ENCODE peak calls at places on chromosomes 7 and 10, in four cellular contexts. D is A673, V is HepG2, O is suprapubic skin. E is an unnamed sample.

GRCh38 chr10:116408716-116409115 is 18.9 kb upstream of the PNLIPRP3 start:
- DNase-seq in D (no peak), V (no peak), O (no peak), E (no peak)

GRCh38 chr7:69564454-69565417 is 33.5 kb upstream of the AUTS2 start:
- DNase-seq in D (peak; percentile 81), V (peak; percentile 2), O (no peak), E (no peak)

GRCh38 chr7:112103246-112103645 is 103.0 kb downstream of the DOCK4 start:
- DNase-seq in D (no peak), V (no peak), O (no peak), E (no peak)

GRCh38 chr7:50142421-50143113 is 49.5 kb upstream of the ZPBP start:
- DNase-seq in D (peak; percentile 57), V (peak; percentile 12), O (no peak), E (peak; percentile 45)

GRCh38 chr10:69614130-69614529 is 15.9 kb upstream of the FAM241B start:
- DNase-seq in D (no peak), V (no peak), O (no peak), E (no peak)

GRCh38 chr10:33010132-33011037 is 52.4 kb upstream of the ITGB1 start:
- DNase-seq in D (peak; percentile 60), V (peak; percentile 34), O (no peak), E (no peak)

GRCh38 chr10:129881641-129882040 is 82.4 kb downstream of the EBF3 start:
- DNase-seq in D (no peak), V (no peak), O (no peak), E (no peak)

GRCh38 chr7:128783143-128783799 is 7.7 kb upstream of the OPN1SW start:
- DNase-seq in D (peak; percentile 66), V (peak; percentile 61), O (no peak), E (no peak)

GRCh38 chr10:86387221-86387794 is 20.7 kb upstream of the GRID1 start:
- DNase-seq in D (no peak), V (no peak), O (no peak), E (no peak)

GRCh38 chr10:102540023-102540422 is 36.3 kb downstream of the SUFU start:
- DNase-seq in D (peak; percentile 30), V (peak; percentile 30), O (no peak), E (no peak)

GRCh38 chr10:100184426-100185219 is 1.2 kb downstream of the ERLIN1 start:
- DNase-seq in D (peak; percentile 50), V (peak; percentile 35), O (no peak), E (no peak)

GRCh38 chr10:52568309-52568708 is 204.3 kb downstream of the MBL2 start:
- DNase-seq in D (no peak), V (no peak), O (no peak), E (no peak)

GRCh38 chr10:48603421-48604038 is 1.3 kb downstream of the ARHGAP22 start:
- DNase-seq in D (no peak), V (no peak), O (no peak), E (no peak)

GRCh38 chr7:44636926-44637325 is 30.5 kb downstream of the OGDH start:
- DNase-seq in D (no peak), V (no peak), O (peak; percentile 55), E (no peak)

GRCh38 chr10:13351340-13351915 is 3.3 kb upstream of the SEPHS1 start:
- DNase-seq in D (no peak), V (no peak), O (no peak), E (peak; percentile 13)

GRCh38 chr10:112649492-112650152 is 202.6 kb downstream of the VTI1A start:
- DNase-seq in D (no peak), V (no peak), O (no peak), E (no peak)

GRCh38 chr7:87370660-87371180 is 25.3 kb downstream of the CROT start:
- DNase-seq in D (peak; percentile 1), V (peak; percentile 8), O (no peak), E (no peak)

GRCh38 chr10:75395171-75395954 is 6.2 kb downstream of the ZNF503 start:
- DNase-seq in D (peak; percentile 51), V (no peak), O (no peak), E (no peak)

GRCh38 chr7:22801907-22802306 is 20.7 kb downstream of the TOMM7 start:
- DNase-seq in D (peak; percentile 13), V (peak; percentile 32), O (no peak), E (no peak)

GRCh38 chr7:10300557-10300956 is 673.1 kb upstream of the PHF14 start:
- DNase-seq in D (no peak), V (no peak), O (no peak), E (no peak)

GRCh38 chr7:150450491-150450992 is at the start of gene GIMAP8:
- DNase-seq in D (no peak), V (no peak), O (no peak), E (peak; percentile 77)

GRCh38 chr7:151449990-151450389 is 10.0 kb upstream of the CRYGN start:
- DNase-seq in D (no peak), V (no peak), O (peak; percentile 59), E (no peak)

GRCh38 chr10:77812741-77813140 is 113.8 kb downstream of the DLG5 start:
- DNase-seq in D (no peak), V (no peak), O (no peak), E (no peak)

GRCh38 chr10:97572214-97572989 is at the start of gene ANKRD2:
- DNase-seq in D (peak; percentile 77), V (peak; percentile 66), O (no peak), E (peak; percentile 20)

GRCh38 chr10:49652416-49653385 is 26.8 kb upstream of the C10orf53 start:
- DNase-seq in D (no peak), V (no peak), O (peak; percentile 58), E (no peak)

GRCh38 chr10:79223346-79224048 is 123.8 kb upstream of the PPIF start:
- DNase-seq in D (no peak), V (no peak), O (no peak), E (no peak)
- H3K27ac ChIP-seq in D (no peak overlapping the region), V (no peak overlapping the region), O (peak overlapping the region; percentile 71), E (no peak overlapping the region)

GRCh38 chr7:48088559-48089414 is at the start of gene UPP1:
- DNase-seq in D (peak; percentile 87), V (peak; percentile 97), O (peak; percentile 97), E (peak; percentile 92)
- H3K4me1 ChIP-seq in D (no peaks in the 10 kb centered on the region), V (peaks cover 53% of the 10 kb centered on the region), O (peaks cover 42% of the 10 kb centered on the region), E (peaks cover 74% of the 10 kb centered on the region)

GRCh38 chr10:132162590-132163277 is 24.0 kb upstream of the DPYSL4 start:
- DNase-seq in D (no peak), V (no peak), O (no peak), E (no peak)
- H3K27ac ChIP-seq in D (peak overlapping the region; percentile 42), V (no peak overlapping the region), O (no peak overlapping the region), E (no peak overlapping the region)

DNA sequence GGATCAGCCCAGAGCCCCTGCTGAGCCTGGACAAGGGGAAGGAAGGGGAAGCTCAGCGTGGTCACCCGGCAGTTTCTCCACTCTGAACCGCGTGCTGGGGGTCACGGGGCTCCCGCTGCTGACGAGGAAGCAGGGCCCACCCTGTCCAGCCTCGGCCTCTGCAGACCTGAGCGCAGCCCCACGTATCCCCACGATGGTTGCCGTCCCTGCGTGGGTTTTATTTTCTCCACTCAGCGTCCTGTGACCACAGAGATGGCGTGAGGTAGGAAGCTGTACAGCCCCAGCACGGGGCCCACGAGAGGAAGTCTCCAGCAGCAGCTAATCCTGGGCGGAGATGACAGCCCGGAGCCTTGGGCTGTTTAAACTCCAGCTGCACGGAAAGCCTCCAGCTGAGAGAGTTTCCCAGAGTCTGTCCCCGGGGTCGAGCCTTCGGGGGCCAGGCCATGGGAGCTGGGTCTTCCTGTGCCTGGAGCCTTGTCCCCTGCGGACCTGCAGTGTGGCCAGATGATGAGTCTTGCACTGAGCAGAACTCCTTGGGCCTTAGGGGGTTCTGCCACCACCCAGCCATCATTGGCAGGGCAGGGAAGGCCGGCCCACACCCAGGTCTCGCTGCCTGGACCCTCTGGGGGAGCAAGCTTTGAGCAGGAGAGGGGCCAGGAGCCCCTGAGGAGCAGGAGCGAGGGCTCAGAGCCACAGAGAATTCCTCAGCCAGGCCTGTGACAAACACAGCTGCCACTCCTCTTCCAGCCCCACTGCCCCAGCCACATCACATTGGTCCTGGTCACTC is 72.8 kb upstream of the FAM20C start:
- DNase-seq in D (peak; percentile 59), V (no peak), O (no peak), E (no peak)
- H3K4me1 ChIP-seq in D (peaks cover 17% of the 10 kb centered on the region), V (peaks cover 10% of the 10 kb centered on the region), O (peaks cover 10% of the 10 kb centered on the region), E (no peaks in the 10 kb centered on the region)

GRCh38 chr7:24574365-24574764 is 1.1 kb downstream of the PALS2 start:
- DNase-seq in D (peak; percentile 21), V (no peak), O (no peak), E (no peak)

GRCh38 chr7:24573008-24573553 is at the start of gene PALS2:
- DNase-seq in D (peak; percentile 83), V (peak; percentile 29), O (peak; percentile 76), E (peak; percentile 76)

GRCh38 chr7:24572421-24573007 is 738 bp upstream of the PALS2 start:
- DNase-seq in D (no peak), V (peak; percentile 13), O (no peak), E (no peak)

GRCh38 chr7:24572014-24572413 is 1.2 kb upstream of the PALS2 start:
- DNase-seq in D (no peak), V (no peak), O (no peak), E (no peak)

DNA sequence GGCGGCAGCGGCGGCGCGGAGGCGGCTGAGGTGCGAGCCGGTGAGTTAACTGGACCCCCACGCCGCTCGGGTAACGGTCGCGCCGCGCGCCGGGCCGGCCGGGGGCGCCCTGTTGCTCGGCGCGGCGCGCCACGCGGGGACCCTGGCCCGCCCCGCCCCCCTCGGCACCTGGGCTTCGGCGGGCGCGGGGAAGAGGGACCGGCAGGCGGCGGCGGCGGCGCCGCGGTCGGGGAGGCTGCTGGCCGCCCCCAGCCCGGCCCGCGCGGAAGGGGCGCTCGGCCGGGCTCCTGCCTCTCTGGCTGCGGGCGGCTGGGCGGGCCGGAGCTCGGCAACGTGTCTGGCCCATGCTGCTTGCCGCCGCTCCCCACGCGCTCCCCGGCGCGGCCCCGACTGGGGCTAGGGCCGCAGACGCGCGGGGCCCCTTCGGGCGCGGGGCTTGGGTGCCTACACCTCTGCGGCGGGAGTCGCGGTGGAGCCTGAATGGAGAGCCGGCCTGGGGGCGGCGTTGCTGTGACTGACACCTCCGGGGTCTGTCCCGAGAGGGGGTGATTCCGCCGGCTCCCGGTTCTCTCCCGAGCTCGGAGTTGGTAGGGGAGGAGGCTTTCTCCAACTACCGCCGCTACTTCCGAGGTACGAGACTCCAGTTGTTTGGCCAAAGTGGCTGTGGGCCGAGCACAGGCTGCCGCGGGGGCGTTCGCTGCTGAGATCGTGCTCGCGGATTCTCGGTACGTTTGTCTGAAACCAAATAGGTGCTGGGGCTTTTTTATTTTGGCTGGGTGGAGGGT is 494 bp downstream of the PALS2 start:
- DNase-seq in D (peak; percentile 62), V (peak; percentile 14), O (peak; percentile 79), E (peak; percentile 29)
- H3K27ac ChIP-seq in D (peak overlapping the region; percentile 71), V (peak overlapping the region; percentile 36), O (peak overlapping the region; percentile 85), E (peak overlapping the region; percentile 52)